ENCODE peak calls at places on chromosomes 3 and 15, in six cellular contexts. Z is transverse colon; F is lower leg skin; E is activated T-cell treated with anti-CD3 and anti-CD28 coated beads, Interleukin-2, amount 50 U/mL, for 24 hours; B is H4; C is Kasumi-1. Y is an unnamed sample.

GRCh38 chr3:117246771-117247555 is 537.4 kb downstream of the TUSC7 start:
- DNase-seq in Z (no peak), F (no peak), E (no peak), B (no peak), C (no peak), Y (no peak)

GRCh38 chr15:42324308-42324707 is 35.0 kb upstream of the CAPN3 start:
- DNase-seq in Z (no peak), F (no peak), E (no peak), B (peak), C (no peak), Y (no peak)

GRCh38 chr3:157921271-157921670 is 184.9 kb downstream of the SHOX2 start:
- DNase-seq in Z (no peak), F (no peak), E (no peak), B (no peak), C (no peak), Y (no peak)

GRCh38 chr15:92226020-92226612 is 167.6 kb upstream of the ST8SIA2 start:
- DNase-seq in Z (no peak), F (no peak), E (no peak), B (no peak), C (peak), Y (no peak)

GRCh38 chr3:50299929-50300680 is 900 bp upstream of the HYAL3 start:
- DNase-seq in Z (no peak), F (no peak), E (no peak), B (no peak), C (no peak), Y (no peak)

GRCh38 chr3:147361671-147362420 is 44.5 kb downstream of the ZIC4 start:
- DNase-seq in Z (peak), F (no peak), E (peak), B (peak), C (peak), Y (no peak)

GRCh38 chr15:67781061-67781460 is 44.2 kb upstream of the SKOR1 start:
- DNase-seq in Z (no peak), F (no peak), E (no peak), B (no peak), C (no peak), Y (no peak)

GRCh38 chr15:81942655-81943054 is 103.2 kb downstream of the MEX3B start:
- DNase-seq in Z (no peak), F (no peak), E (no peak), B (no peak), C (no peak), Y (no peak)

GRCh38 chr3:6097021-6097420 is 763.9 kb upstream of the GRM7 start:
- DNase-seq in Z (no peak), F (no peak), E (no peak), B (no peak), C (no peak), Y (no peak)

GRCh38 chr3:24829011-24829581 is 334.4 kb upstream of the THRB start:
- DNase-seq in Z (peak), F (no peak), E (no peak), B (no peak), C (no peak), Y (peak)

GRCh38 chr3:123449092-123449985 is 449 bp upstream of the ADCY5 start:
- DNase-seq in Z (peak), F (no peak), E (peak), B (no peak), C (no peak), Y (no peak)

GRCh38 chr15:51341366-51342248 is at the start of gene GLDN:
- DNase-seq in Z (no peak), F (peak), E (no peak), B (no peak), C (no peak), Y (peak)

GRCh38 chr15:69391046-69391757 is 22.9 kb upstream of the KIF23 start:
- DNase-seq in Z (no peak), F (no peak), E (no peak), B (no peak), C (no peak), Y (no peak)

GRCh38 chr3:13111173-13111873 is 38.1 kb upstream of the IQSEC1 start:
- DNase-seq in Z (peak), F (no peak), E (no peak), B (no peak), C (no peak), Y (peak)

GRCh38 chr15:64501396-64501716 is 41.0 kb downstream of the ZNF609 start:
- DNase-seq in Z (no peak), F (no peak), E (no peak), B (no peak), C (no peak), Y (no peak)

GRCh38 chr3:4564928-4565586 is 71.9 kb downstream of the ITPR1 start:
- DNase-seq in Z (no peak), F (no peak), E (no peak), B (no peak), C (no peak), Y (no peak)

GRCh38 chr15:58865420-58865880 is 68.0 kb downstream of the SLTM start:
- DNase-seq in Z (no peak), F (no peak), E (no peak), B (no peak), C (peak), Y (no peak)

GRCh38 chr15:43132830-43133428 is 457 bp upstream of the TMEM62 start:
- DNase-seq in Z (peak), F (no peak), E (no peak), B (no peak), C (no peak), Y (no peak)

GRCh38 chr3:178736300-178736699 is 200.1 kb downstream of the KCNMB2 start:
- DNase-seq in Z (no peak), F (no peak), E (no peak), B (no peak), C (no peak), Y (no peak)

GRCh38 chr3:71469131-71469430 is 114.4 kb downstream of the FOXP1 start:
- DNase-seq in Z (no peak), F (no peak), E (no peak), B (no peak), C (no peak), Y (no peak)

GRCh38 chr3:195468391-195468776 is 25.6 kb upstream of the ACAP2 start:
- DNase-seq in Z (no peak), F (no peak), E (no peak), B (no peak), C (no peak), Y (no peak)

GRCh38 chr15:80317389-80318169 is 65.6 kb upstream of the CTXND1 start:
- DNase-seq in Z (no peak), F (no peak), E (no peak), B (no peak), C (no peak), Y (peak)

GRCh38 chr15:51861557-51862350 is 32.3 kb downstream of the TMOD3 start:
- DNase-seq in Z (no peak), F (no peak), E (peak), B (no peak), C (peak), Y (no peak)